ENCODE peak calls at places on chromosome 4, in eight cellular contexts. X is GM12878, D is stomach, H is A549, W is transverse colon, V is tibial nerve, S is upper lobe of left lung, J is HepG2. U is an unnamed sample.

GRCh38 chr4:135277980-135278315 is 1076.4 kb upstream of the PABPC4L start:
- DNase-seq in S (no peak), J (no peak), H (no peak), W (no peak), D (no peak), X (no peak), V (no peak), U (no peak)

GRCh38 chr4:39469429-39470077 is 10.7 kb downstream of the LIAS start:
- DNase-seq in W (no peak), S (no peak), X (peak; percentile 48), J (peak; percentile 89), V (peak; percentile 54), H (peak; percentile 41), D (no peak), U (peak; percentile 46)

GRCh38 chr4:140237616-140238352 is 83.8 kb upstream of the MAML3 start:
- DNase-seq in S (peak; percentile 53), J (no peak), H (no peak), X (no peak), D (peak; percentile 70), W (peak; percentile 71), V (peak; percentile 70), U (peak; percentile 76)

GRCh38 chr4:55547461-55547770 is 707 bp upstream of the CLOCK start:
- DNase-seq in J (no peak), H (no peak), D (no peak), W (no peak), X (no peak), V (no peak), S (peak; percentile 29), U (peak; percentile 69)

GRCh38 chr4:148962539-148963290 is 520.5 kb upstream of the NR3C2 start:
- DNase-seq in W (no peak), J (no peak), D (no peak), V (no peak), X (no peak), S (no peak), H (no peak), U (no peak)

GRCh38 chr4:15162465-15163283 is 160.4 kb downstream of the CPEB2 start:
- DNase-seq in S (no peak), D (no peak), J (peak; percentile 15), V (no peak), X (no peak), W (no peak), H (no peak), U (no peak)

GRCh38 chr4:77193511-77194236 is 36.7 kb downstream of the CCNG2 start:
- DNase-seq in H (no peak), S (no peak), X (peak; percentile 69), D (peak; percentile 62), W (peak; percentile 75), V (peak; percentile 41), J (no peak), U (no peak)

GRCh38 chr4:36244257-36245084 is at the start of gene ARAP2:
- DNase-seq in J (no peak), X (no peak), S (peak; percentile 95), D (peak; percentile 80), H (peak; percentile 15), W (peak; percentile 67), V (peak; percentile 37), U (no peak)

GRCh38 chr4:121199742-121200561 is 35.8 kb upstream of the TNIP3 start:
- DNase-seq in X (peak; percentile 81), S (no peak), D (no peak), J (no peak), V (no peak), W (no peak), H (no peak), U (no peak)
- TF ChIP-seq CTCF in X (peak; percentile 19), S (no peak), D (no peak), J (no peak), V (no peak), W (no peak), H (no peak), U (no peak)

GRCh38 chr4:74168841-74169240 is 10.9 kb downstream of the MTHFD2L start:
- DNase-seq in H (no peak), J (no peak), D (no peak), W (no peak), V (no peak), X (no peak), S (no peak), U (no peak)
- TF ChIP-seq POLR2A in H (no peak), J (no peak), D (no peak), W (no peak), V (no peak), X (no peak), S (no peak), U (no peak)

DNA sequence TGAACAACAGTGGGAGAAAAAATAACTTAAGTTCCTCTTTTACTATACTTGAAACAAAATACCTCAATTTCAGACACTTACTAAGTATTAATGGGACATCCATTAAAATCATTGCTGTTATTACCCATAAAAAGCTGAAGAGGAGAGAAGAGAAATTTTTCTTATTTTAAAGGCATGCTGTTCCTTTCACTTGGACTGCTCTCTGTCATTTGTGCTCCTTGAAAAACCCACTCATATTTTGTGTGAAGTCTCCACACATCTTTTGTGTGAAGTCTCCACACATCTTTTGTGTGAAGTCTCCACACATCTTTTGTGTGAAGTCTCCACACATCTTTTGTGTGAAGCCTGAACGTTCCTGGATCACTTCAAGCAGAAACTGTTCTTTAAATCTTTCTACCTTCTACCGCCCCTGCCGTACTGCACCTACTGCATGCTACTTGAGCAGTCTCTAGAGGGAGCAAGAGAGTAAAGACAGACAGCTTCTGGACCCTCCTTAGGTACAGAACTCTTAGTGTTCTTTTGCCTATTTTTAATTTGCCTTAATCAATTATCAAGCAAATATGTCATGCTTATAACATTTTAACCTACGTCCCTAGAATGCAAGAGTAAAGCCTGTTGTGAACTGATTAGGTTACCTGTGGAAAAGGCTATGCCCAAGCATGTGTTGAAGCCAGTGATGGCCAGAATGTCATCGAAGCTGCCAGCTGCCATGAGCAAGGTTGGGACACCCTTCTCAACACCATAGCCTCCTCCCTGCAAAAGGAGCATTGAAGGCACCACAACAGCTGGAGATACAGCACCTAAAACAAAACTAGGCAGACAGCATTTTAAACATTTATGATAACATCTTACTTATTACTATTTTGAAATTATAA is 27.1 kb upstream of the SLC9B1 start:
- DNase-seq in V (no peak), H (peak; percentile 21), X (no peak), S (no peak), J (peak; percentile 50), D (peak; percentile 30), W (peak; percentile 27), U (peak; percentile 24)
- TF ChIP-seq EP300 in V (no peak), H (no peak), X (no peak), S (no peak), J (no peak), D (no peak), W (no peak), U (no peak)

GRCh38 chr4:2535386-2536192 is 858 bp upstream of the FAM193A start:
- DNase-seq in V (peak; percentile 20), H (no peak), W (peak; percentile 53), S (peak; percentile 89), J (peak; percentile 42), D (peak; percentile 35), X (no peak), U (no peak)
- TF ChIP-seq CTCF in V (no peak), H (no peak), W (no peak), S (no peak), J (peak; percentile 46), D (no peak), X (no peak), U (no peak)

DNA sequence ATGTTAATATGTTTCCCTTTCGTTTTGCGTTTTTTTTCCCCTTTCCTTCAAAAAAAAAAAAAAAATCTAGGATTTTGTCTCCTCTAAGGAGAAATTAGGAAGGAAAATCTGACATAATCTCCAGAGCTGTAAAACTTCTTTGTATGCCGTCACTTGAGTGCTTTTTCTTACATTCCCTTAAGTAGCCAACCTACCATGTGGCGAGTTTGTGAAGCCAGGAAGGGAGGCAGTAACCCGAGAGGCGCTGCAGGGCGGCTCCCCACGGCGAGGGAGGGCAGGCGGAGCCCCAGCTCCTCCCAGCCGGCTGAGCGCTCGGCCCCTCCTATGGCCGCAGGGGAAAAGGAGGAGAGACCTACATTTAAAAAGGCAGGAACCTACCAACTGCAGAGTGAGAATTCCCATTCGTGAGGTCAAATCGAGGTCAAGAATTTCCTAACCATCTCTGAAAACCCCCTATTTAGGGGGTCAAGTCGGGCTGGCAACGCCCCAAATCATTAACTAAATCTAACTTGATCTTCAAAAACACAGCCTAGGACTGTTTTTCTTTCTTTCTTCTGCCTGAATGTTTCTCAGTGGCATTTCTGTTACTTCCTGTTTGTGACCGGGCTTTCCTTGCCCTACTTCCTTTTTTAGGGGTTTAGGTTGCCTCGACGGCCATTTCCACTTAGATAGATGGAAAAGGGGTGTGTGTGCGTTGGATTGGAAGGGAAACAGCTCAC is 345.1 kb upstream of the KLF3 start:
- DNase-seq in J (peak; percentile 52), X (peak; percentile 87), W (peak; percentile 93), H (peak; percentile 81), V (peak; percentile 83), S (peak; percentile 94), D (peak; percentile 89), U (peak; percentile 85)
- TF ChIP-seq POLR2A in J (no peak), X (peak; percentile 64), W (peak; percentile 54), H (no peak), V (peak; percentile 48), S (no peak), D (no peak), U (no peak)